ENCODE peak calls at places on chromosomes 6 and 20, in five cellular contexts. H is amygdala, D is HFFc6, B is RWPE1, Q is amniotic stem cell. K is an unnamed sample.
A peak's percentile ranks its signal among the peaks of the same experiment; 100 is the strongest.

GRCh38 chr6:97068211-97068610 is 143.7 kb downstream of the KLHL32 start:
- DNase-seq in D (peak; percentile 34), B (peak; percentile 28), H (no peak), Q (no peak), K (no peak)

GRCh38 chr6:63839485-63839884 is 203.9 kb downstream of the PHF3 start:
- DNase-seq in Q (no peak), B (no peak), D (no peak), H (no peak), K (no peak)

GRCh38 chr6:166954118-166954713 is 2.1 kb downstream of the RNASET2 start:
- DNase-seq in H (no peak), D (no peak), Q (no peak), B (no peak), K (no peak)

GRCh38 chr20:54227751-54228150 is 19.9 kb downstream of the PFDN4 start:
- DNase-seq in B (no peak), Q (no peak), H (no peak), D (no peak), K (no peak)

GRCh38 chr6:155248021-155249001 is 15.5 kb upstream of the CLDN20 start:
- DNase-seq in Q (peak; percentile 39), B (peak; percentile 73), D (peak; percentile 82), H (no peak), K (peak; percentile 53)

GRCh38 chr6:167748458-167749379 is 78.0 kb upstream of the AFDN start:
- DNase-seq in Q (no peak), B (no peak), D (no peak), H (no peak), K (no peak)

GRCh38 chr20:39893013-39893685 is 795.9 kb downstream of the MAFB start:
- DNase-seq in D (no peak), H (no peak), Q (peak; percentile 46), B (no peak), K (no peak)

GRCh38 chr20:23048283-23049200 is 930 bp downstream of the THBD start:
- DNase-seq in D (no peak), H (no peak), B (peak; percentile 68), Q (peak; percentile 7), K (no peak)

GRCh38 chr6:143536461-143536865 is 24.9 kb upstream of the FUCA2 start:
- DNase-seq in B (no peak), Q (peak; percentile 6), H (no peak), D (peak; percentile 18), K (peak; percentile 20)

GRCh38 chr20:23049201-23049932 is at the start of gene THBD:
- DNase-seq in D (no peak), B (peak; percentile 92), H (no peak), Q (peak; percentile 56), K (no peak)

GRCh38 chr6:54730767-54731665 is 115.6 kb upstream of the FAM83B start:
- DNase-seq in Q (no peak), D (no peak), B (no peak), H (no peak), K (no peak)

GRCh38 chr20:5706797-5707196 is 43.4 kb upstream of the SHLD1 start:
- DNase-seq in B (no peak), Q (no peak), H (no peak), D (no peak), K (no peak)

GRCh38 chr6:79993012-79993910 is 11.2 kb upstream of the TTK start:
- DNase-seq in H (no peak), B (no peak), Q (no peak), D (no peak), K (no peak)

GRCh38 chr6:113352029-113352801 is 504.9 kb upstream of the MARCKS start:
- DNase-seq in B (peak; percentile 72), Q (peak; percentile 44), H (no peak), D (peak; percentile 80), K (no peak)

GRCh38 chr6:18415207-18415606 is 28.1 kb downstream of the RNF144B start:
- DNase-seq in B (no peak), H (no peak), D (no peak), Q (no peak), K (no peak)

GRCh38 chr6:16749516-16750485 is 11.5 kb downstream of the ATXN1 start:
- DNase-seq in D (no peak), B (no peak), H (no peak), Q (no peak), K (no peak)

GRCh38 chr6:51559059-51559458 is 528.4 kb downstream of the PKHD1 start:
- DNase-seq in Q (no peak), B (peak; percentile 20), D (no peak), H (no peak), K (no peak)

GRCh38 chr6:168206186-168206585 is 113.4 kb downstream of the DACT2 start:
- DNase-seq in B (no peak), D (no peak), H (no peak), Q (no peak), K (no peak)

GRCh38 chr6:7978736-7979135 is 68.1 kb upstream of the TXNDC5 start:
- DNase-seq in H (no peak), B (no peak), Q (no peak), D (no peak), K (no peak)

GRCh38 chr6:90403489-90404381 is 107.1 kb upstream of the BACH2 start:
- DNase-seq in D (no peak), B (no peak), Q (no peak), H (no peak), K (no peak)

GRCh38 chr6:81772741-81773140 is 20.3 kb upstream of the TENT5A start:
- DNase-seq in B (peak; percentile 54), Q (peak; percentile 82), D (peak; percentile 86), H (no peak), K (no peak)

GRCh38 chr6:6332240-6332639 is 11.8 kb upstream of the F13A1 start:
- DNase-seq in Q (no peak), H (no peak), B (no peak), D (no peak), K (no peak)

GRCh38 chr6:10419749-10420545 is 5.1 kb upstream of the TFAP2A start:
- DNase-seq in D (no peak), Q (no peak), B (peak; percentile 55), H (no peak), K (no peak)

GRCh38 chr6:137005073-137005472 is 39.7 kb downstream of the IL20RA start:
- DNase-seq in D (no peak), B (no peak), H (no peak), Q (no peak), K (no peak)

GRCh38 chr6:117918454-117918853 is 11.4 kb downstream of the SLC35F1 start:
- DNase-seq in H (no peak), D (no peak), B (no peak), Q (no peak), K (no peak)

GRCh38 chr6:129795261-129795660 is 65.9 kb downstream of the TMEM244 start:
- DNase-seq in B (peak; percentile 61), H (no peak), Q (no peak), D (peak; percentile 48), K (no peak)

GRCh38 chr6:12069891-12070529 is 57.9 kb downstream of the HIVEP1 start:
- DNase-seq in D (peak; percentile 47), Q (no peak), B (no peak), H (no peak), K (no peak)

GRCh38 chr20:38152175-38153010 is 12.7 kb downstream of the TGM2 start:
- DNase-seq in Q (peak; percentile 55), D (no peak), B (peak; percentile 81), H (no peak), K (no peak)

GRCh38 chr6:158813032-158813431 is 6.1 kb downstream of the EZR start:
- DNase-seq in D (no peak), Q (no peak), H (no peak), B (no peak), K (no peak)

K was measured in cerebellum.